ENCODE peak calls at places on chromosome 22, in ten cellular contexts. Z, H, A, M, Q, B, S, I, W and L are unnamed samples.

GRCh38 chr22:42643632-42644421 is 3.4 kb upstream of the ATP5MGL start:
- DNase-seq in Z (no peak), H (no peak), A (no peak), M (no peak), Q (no peak), B (no peak), S (no peak), I (no peak), W (no peak), L (no peak)

GRCh38 chr22:27748355-27749168 is 53.0 kb downstream of the MN1 start:
- DNase-seq in Z (no peak), H (no peak), A (peak), M (no peak), Q (peak), B (peak), S (no peak), I (no peak), W (no peak), L (peak)

GRCh38 chr22:32333141-32333768 is 24.4 kb upstream of the RFPL3 start:
- DNase-seq in Z (no peak), H (peak), A (no peak), M (no peak), Q (no peak), B (no peak), S (no peak), I (no peak), W (no peak), L (no peak)

GRCh38 chr22:47333625-47334024 is 571.2 kb downstream of the TBC1D22A start:
- DNase-seq in Z (no peak), H (no peak), A (peak), M (no peak), Q (no peak), B (peak), S (peak), I (peak), W (no peak), L (no peak)

GRCh38 chr22:22705328-22706100 is 61.1 kb downstream of the GGTLC2 start:
- DNase-seq in Z (no peak), H (peak), A (no peak), M (no peak), Q (no peak), B (no peak), S (no peak), I (no peak), W (no peak), L (no peak)

GRCh38 chr22:30310881-30311771 is 15.6 kb downstream of the TBC1D10A start:
- DNase-seq in Z (no peak), H (peak), A (peak), M (no peak), Q (peak), B (peak), S (no peak), I (peak), W (peak), L (no peak)

GRCh38 chr22:30336752-30337460 is 10.2 kb upstream of the TBC1D10A start:
- DNase-seq in Z (no peak), H (no peak), A (no peak), M (no peak), Q (no peak), B (no peak), S (no peak), I (no peak), W (peak), L (no peak)

GRCh38 chr22:26847046-26847445 is 189.7 kb downstream of the MIAT start:
- DNase-seq in Z (no peak), H (no peak), A (no peak), M (no peak), Q (no peak), B (no peak), S (no peak), I (no peak), W (no peak), L (no peak)

GRCh38 chr22:36197601-36198146 is 3.9 kb downstream of the APOL4 start:
- DNase-seq in Z (peak), H (no peak), A (no peak), M (no peak), Q (no peak), B (no peak), S (no peak), I (no peak), W (no peak), L (peak)

GRCh38 chr22:22460635-22461034 is 47.9 kb downstream of the ZNF280B start:
- DNase-seq in Z (no peak), H (no peak), A (peak), M (no peak), Q (no peak), B (no peak), S (no peak), I (peak), W (no peak), L (no peak)

GRCh38 chr22:17113600-17113999 is 7.6 kb downstream of the TMEM121B start:
- DNase-seq in Z (no peak), H (no peak), A (no peak), M (no peak), Q (no peak), B (no peak), S (no peak), I (no peak), W (no peak), L (no peak)

GRCh38 chr22:27133951-27134664 is 476.7 kb downstream of the MIAT start:
- DNase-seq in Z (no peak), H (peak), A (peak), M (no peak), Q (peak), B (peak), S (peak), I (peak), W (peak), L (peak)

GRCh38 chr22:27525711-27526110 is 275.8 kb downstream of the MN1 start:
- DNase-seq in Z (no peak), H (no peak), A (no peak), M (no peak), Q (no peak), B (no peak), S (no peak), I (no peak), W (no peak), L (no peak)

GRCh38 chr22:23685205-23685784 is 5.5 kb upstream of the RGL4 start:
- DNase-seq in Z (no peak), H (no peak), A (peak), M (no peak), Q (no peak), B (peak), S (peak), I (peak), W (no peak), L (peak)

GRCh38 chr22:19800761-19801244 is 40.2 kb downstream of the TBX1 start:
- DNase-seq in Z (no peak), H (no peak), A (peak), M (no peak), Q (no peak), B (peak), S (no peak), I (peak), W (no peak), L (no peak)